ENCODE peak calls at places on chromosomes 13 and 19, in five cellular contexts. One of them, this sample, is unnamed.

GRCh38 chr19:4516199-4516938 is 1.9 kb downstream of the PLIN4 start:
- DNase-seq in NCI-H446: no peak
- DNase-seq in mesenteric fat pad: no peak
- DNase-seq in NCI-H1105 treated with DMSO at 0.1 percent for 48 hours: no peak
- DNase-seq in lower leg skin: no peak
- DNase-seq in this sample: no peak

GRCh38 chr19:38564981-38565685 is 52.6 kb downstream of the MAP4K1 start:
- DNase-seq in lower leg skin: no peak
- DNase-seq in NCI-H1105 treated with DMSO at 0.1 percent for 48 hours: peak; percentile 3
- DNase-seq in NCI-H446: no peak
- DNase-seq in mesenteric fat pad: no peak
- DNase-seq in this sample: peak; percentile 72

GRCh38 chr19:10450853-10451609 is 30.7 kb downstream of the PDE4A start:
- DNase-seq in mesenteric fat pad: no peak
- DNase-seq in NCI-H1105 treated with DMSO at 0.1 percent for 48 hours: no peak
- DNase-seq in lower leg skin: no peak
- DNase-seq in NCI-H446: no peak
- DNase-seq in this sample: peak; percentile 60

GRCh38 chr13:106499905-106500304 is 35.6 kb downstream of the EFNB2 start:
- DNase-seq in mesenteric fat pad: no peak
- DNase-seq in NCI-H446: no peak
- DNase-seq in NCI-H1105 treated with DMSO at 0.1 percent for 48 hours: no peak
- DNase-seq in lower leg skin: no peak
- DNase-seq in this sample: no peak

GRCh38 chr19:7637374-7638256 is 705 bp downstream of the STXBP2 start:
- DNase-seq in NCI-H446: no peak
- DNase-seq in mesenteric fat pad: no peak
- DNase-seq in lower leg skin: no peak
- DNase-seq in NCI-H1105 treated with DMSO at 0.1 percent for 48 hours: no peak
- DNase-seq in this sample: peak; percentile 89

GRCh38 chr19:47075941-47076340 is 27.5 kb upstream of the TMEM160 start:
- DNase-seq in lower leg skin: no peak
- DNase-seq in NCI-H446: no peak
- DNase-seq in mesenteric fat pad: no peak
- DNase-seq in NCI-H1105 treated with DMSO at 0.1 percent for 48 hours: no peak
- DNase-seq in this sample: no peak

GRCh38 chr13:26508885-26509284 is 48.6 kb upstream of the WASF3 start:
- DNase-seq in NCI-H1105 treated with DMSO at 0.1 percent for 48 hours: no peak
- DNase-seq in mesenteric fat pad: peak; percentile 91
- DNase-seq in lower leg skin: peak; percentile 96
- DNase-seq in NCI-H446: no peak
- DNase-seq in this sample: peak; percentile 72

GRCh38 chr19:28746486-28746885 is 466.5 kb downstream of the UQCRFS1 start:
- DNase-seq in NCI-H446: no peak
- DNase-seq in lower leg skin: no peak
- DNase-seq in mesenteric fat pad: no peak
- DNase-seq in NCI-H1105 treated with DMSO at 0.1 percent for 48 hours: no peak
- DNase-seq in this sample: no peak